ENCODE peak calls at places on chromosome 20, in eight cellular contexts. One of them, this sample, is unnamed.

GRCh38 chr20:38044685-38045084 is 11.1 kb downstream of the RPRD1B start:
- DNase-seq in IMR-90: no peak
- DNase-seq in Caco-2: no peak
- DNase-seq in left ventricle myocardium inferior: no peak
- DNase-seq in fibroblast of lung: no peak
- DNase-seq in CD8-positive, alpha-beta T cell: no peak
- DNase-seq in Peyer's patch: no peak
- DNase-seq in neuronal stem cell: no peak
- DNase-seq in this sample: no peak

GRCh38 chr20:23235173-23236027 is 115.2 kb upstream of the NXT1 start:
- DNase-seq in neuronal stem cell: peak; percentile 60
- DNase-seq in left ventricle myocardium inferior: peak; percentile 68
- DNase-seq in IMR-90: peak; percentile 54
- DNase-seq in CD8-positive, alpha-beta T cell: no peak
- DNase-seq in Caco-2: no peak
- DNase-seq in fibroblast of lung: peak; percentile 41
- DNase-seq in Peyer's patch: no peak
- DNase-seq in this sample: peak; percentile 63

GRCh38 chr20:1773816-1774215 is 116.2 kb upstream of the SIRPG start:
- DNase-seq in IMR-90: no peak
- DNase-seq in Peyer's patch: no peak
- DNase-seq in CD8-positive, alpha-beta T cell: no peak
- DNase-seq in fibroblast of lung: no peak
- DNase-seq in neuronal stem cell: no peak
- DNase-seq in left ventricle myocardium inferior: no peak
- DNase-seq in Caco-2: no peak
- DNase-seq in this sample: no peak

GRCh38 chr20:20214757-20215275 is 153.1 kb upstream of the INSM1 start:
- DNase-seq in Caco-2: no peak
- DNase-seq in fibroblast of lung: no peak
- DNase-seq in CD8-positive, alpha-beta T cell: no peak
- DNase-seq in neuronal stem cell: no peak
- DNase-seq in IMR-90: no peak
- DNase-seq in left ventricle myocardium inferior: no peak
- DNase-seq in Peyer's patch: no peak
- DNase-seq in this sample: no peak

GRCh38 chr20:60749804-60750602 is 502.1 kb upstream of the CDH4 start:
- DNase-seq in IMR-90: no peak
- DNase-seq in fibroblast of lung: no peak
- DNase-seq in Peyer's patch: no peak
- DNase-seq in neuronal stem cell: no peak
- DNase-seq in left ventricle myocardium inferior: no peak
- DNase-seq in CD8-positive, alpha-beta T cell: no peak
- DNase-seq in Caco-2: no peak
- DNase-seq in this sample: no peak

GRCh38 chr20:22523499-22524392 is 60.6 kb downstream of the FOXA2 start:
- DNase-seq in neuronal stem cell: no peak
- DNase-seq in Peyer's patch: no peak
- DNase-seq in Caco-2: peak; percentile 92
- DNase-seq in fibroblast of lung: no peak
- DNase-seq in left ventricle myocardium inferior: no peak
- DNase-seq in CD8-positive, alpha-beta T cell: no peak
- DNase-seq in IMR-90: no peak
- DNase-seq in this sample: no peak

GRCh38 chr20:51402201-51402600 is 140.3 kb downstream of the NFATC2 start:
- DNase-seq in Peyer's patch: no peak
- DNase-seq in CD8-positive, alpha-beta T cell: peak; percentile 22
- DNase-seq in IMR-90: peak; percentile 71
- DNase-seq in Caco-2: no peak
- DNase-seq in neuronal stem cell: no peak
- DNase-seq in left ventricle myocardium inferior: no peak
- DNase-seq in fibroblast of lung: peak; percentile 67
- DNase-seq in this sample: no peak

GRCh38 chr20:2135018-2135417 is 33.4 kb downstream of the STK35 start:
- DNase-seq in neuronal stem cell: no peak
- DNase-seq in fibroblast of lung: peak; percentile 22
- DNase-seq in Peyer's patch: no peak
- DNase-seq in left ventricle myocardium inferior: no peak
- DNase-seq in Caco-2: no peak
- DNase-seq in IMR-90: no peak
- DNase-seq in CD8-positive, alpha-beta T cell: no peak
- DNase-seq in this sample: no peak

GRCh38 chr20:39152126-39152525 is 190.0 kb downstream of the DHX35 start:
- DNase-seq in CD8-positive, alpha-beta T cell: no peak
- DNase-seq in Peyer's patch: no peak
- DNase-seq in fibroblast of lung: no peak
- DNase-seq in neuronal stem cell: no peak
- DNase-seq in IMR-90: no peak
- DNase-seq in left ventricle myocardium inferior: no peak
- DNase-seq in Caco-2: peak; percentile 90
- DNase-seq in this sample: no peak

GRCh38 chr20:44533928-44534327 is 12.1 kb upstream of the SERINC3 start:
- DNase-seq in Caco-2: no peak
- DNase-seq in fibroblast of lung: no peak
- DNase-seq in CD8-positive, alpha-beta T cell: no peak
- DNase-seq in left ventricle myocardium inferior: no peak
- DNase-seq in neuronal stem cell: no peak
- DNase-seq in Peyer's patch: no peak
- DNase-seq in IMR-90: no peak
- DNase-seq in this sample: no peak

GRCh38 chr20:7274870-7275269 is 507.4 kb downstream of the BMP2 start:
- DNase-seq in neuronal stem cell: no peak
- DNase-seq in fibroblast of lung: peak; percentile 3
- DNase-seq in Peyer's patch: no peak
- DNase-seq in IMR-90: no peak
- DNase-seq in Caco-2: no peak
- DNase-seq in left ventricle myocardium inferior: no peak
- DNase-seq in CD8-positive, alpha-beta T cell: no peak
- DNase-seq in this sample: no peak

GRCh38 chr20:37397076-37397953 is 51.4 kb downstream of the SRC start:
- DNase-seq in IMR-90: no peak
- DNase-seq in fibroblast of lung: peak; percentile 28
- DNase-seq in CD8-positive, alpha-beta T cell: no peak
- DNase-seq in neuronal stem cell: no peak
- DNase-seq in Caco-2: peak; percentile 73
- DNase-seq in Peyer's patch: no peak
- DNase-seq in left ventricle myocardium inferior: no peak
- DNase-seq in this sample: no peak

GRCh38 chr20:11838076-11838636 is 79.5 kb upstream of the BTBD3 start:
- DNase-seq in fibroblast of lung: no peak
- DNase-seq in Peyer's patch: no peak
- DNase-seq in left ventricle myocardium inferior: no peak
- DNase-seq in IMR-90: no peak
- DNase-seq in Caco-2: no peak
- DNase-seq in CD8-positive, alpha-beta T cell: no peak
- DNase-seq in neuronal stem cell: no peak
- DNase-seq in this sample: no peak

DNA sequence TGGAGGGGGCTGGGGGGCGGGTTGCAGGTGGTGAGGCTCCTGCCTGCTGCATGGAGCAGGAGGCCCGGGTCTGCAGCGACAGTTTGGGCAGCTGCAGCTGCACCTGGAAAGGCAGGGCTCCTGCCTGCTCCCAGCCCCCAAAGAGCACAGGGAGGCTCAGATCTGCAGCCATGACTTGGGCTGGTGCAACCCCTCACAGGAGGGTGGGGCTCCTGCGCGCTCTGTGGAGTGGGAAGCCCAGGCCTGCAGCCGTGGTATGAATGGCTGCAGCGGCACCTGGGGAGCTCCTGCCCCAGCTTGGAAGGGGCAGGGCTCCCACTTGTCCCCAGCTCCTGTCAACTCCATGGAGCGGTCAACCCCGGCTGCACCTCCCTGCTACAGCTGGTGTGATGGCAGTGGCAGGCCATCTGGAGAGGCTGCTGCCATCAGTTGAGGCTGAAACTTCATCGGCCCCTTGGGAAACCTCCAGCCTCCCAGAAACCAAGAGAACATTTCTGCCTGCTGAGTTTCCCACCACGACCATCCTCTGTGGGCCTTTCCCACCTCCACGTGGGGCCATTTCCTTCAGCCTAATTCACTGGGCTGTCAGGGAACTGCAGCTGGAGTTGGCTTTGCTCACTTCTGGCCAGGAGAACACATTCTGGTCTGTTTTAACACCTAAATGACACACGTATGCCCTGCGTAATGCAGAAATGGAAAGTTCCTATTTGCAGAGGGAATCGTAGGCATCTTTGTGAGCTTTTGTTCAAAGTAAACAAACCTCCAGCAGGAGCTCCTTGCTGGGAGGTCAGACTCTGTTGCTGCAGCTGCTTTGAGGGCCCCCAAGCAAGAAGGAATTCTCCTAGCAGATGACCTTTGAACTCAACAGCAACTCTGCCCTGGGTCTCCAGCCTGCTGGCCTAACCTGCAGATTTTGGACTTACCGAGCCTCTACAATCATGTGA is 429.0 kb downstream of the PREX1 start:
- DNase-seq in neuronal stem cell: peak; percentile 37
- DNase-seq in IMR-90: no peak
- DNase-seq in fibroblast of lung: peak; percentile 7
- DNase-seq in Peyer's patch: no peak
- DNase-seq in CD8-positive, alpha-beta T cell: no peak
- DNase-seq in left ventricle myocardium inferior: no peak
- DNase-seq in Caco-2: peak; percentile 97
- DNase-seq in this sample: no peak
- H3K4me1 ChIP-seq in neuronal stem cell: peaks cover 20% of the 10 kb centered on the region
- H3K4me1 ChIP-seq in IMR-90: no peaks in the 10 kb centered on the region
- H3K4me1 ChIP-seq in fibroblast of lung: no peaks in the 10 kb centered on the region
- H3K4me1 ChIP-seq in Peyer's patch: no peaks in the 10 kb centered on the region
- H3K4me1 ChIP-seq in CD8-positive, alpha-beta T cell: no peaks in the 10 kb centered on the region
- H3K4me1 ChIP-seq in left ventricle myocardium inferior: peaks cover 36% of the 10 kb centered on the region
- H3K4me1 ChIP-seq in Caco-2: peaks cover 54% of the 10 kb centered on the region
- H3K4me1 ChIP-seq in this sample: no peaks in the 10 kb centered on the region

GRCh38 chr20:49277786-49278035 is 146 bp downstream of the ZNFX1 start:
- DNase-seq in left ventricle myocardium inferior: no peak
- DNase-seq in IMR-90: no peak
- DNase-seq in Peyer's patch: no peak
- DNase-seq in neuronal stem cell: no peak
- DNase-seq in CD8-positive, alpha-beta T cell: no peak
- DNase-seq in fibroblast of lung: no peak
- DNase-seq in Caco-2: no peak
- DNase-seq in this sample: no peak
- H3K4me1 ChIP-seq in left ventricle myocardium inferior: peaks cover 87% of the 10 kb centered on the region
- H3K4me1 ChIP-seq in IMR-90: peaks cover 6% of the 10 kb centered on the region
- H3K4me1 ChIP-seq in Peyer's patch: no peaks in the 10 kb centered on the region
- H3K4me1 ChIP-seq in neuronal stem cell: peaks cover 7% of the 10 kb centered on the region
- H3K4me1 ChIP-seq in CD8-positive, alpha-beta T cell: peaks cover 62% of the 10 kb centered on the region
- H3K4me1 ChIP-seq in fibroblast of lung: peaks cover 3% of the 10 kb centered on the region
- H3K4me1 ChIP-seq in Caco-2: peaks cover 38% of the 10 kb centered on the region
- H3K4me1 ChIP-seq in this sample: peaks cover 57% of the 10 kb centered on the region

DNA sequence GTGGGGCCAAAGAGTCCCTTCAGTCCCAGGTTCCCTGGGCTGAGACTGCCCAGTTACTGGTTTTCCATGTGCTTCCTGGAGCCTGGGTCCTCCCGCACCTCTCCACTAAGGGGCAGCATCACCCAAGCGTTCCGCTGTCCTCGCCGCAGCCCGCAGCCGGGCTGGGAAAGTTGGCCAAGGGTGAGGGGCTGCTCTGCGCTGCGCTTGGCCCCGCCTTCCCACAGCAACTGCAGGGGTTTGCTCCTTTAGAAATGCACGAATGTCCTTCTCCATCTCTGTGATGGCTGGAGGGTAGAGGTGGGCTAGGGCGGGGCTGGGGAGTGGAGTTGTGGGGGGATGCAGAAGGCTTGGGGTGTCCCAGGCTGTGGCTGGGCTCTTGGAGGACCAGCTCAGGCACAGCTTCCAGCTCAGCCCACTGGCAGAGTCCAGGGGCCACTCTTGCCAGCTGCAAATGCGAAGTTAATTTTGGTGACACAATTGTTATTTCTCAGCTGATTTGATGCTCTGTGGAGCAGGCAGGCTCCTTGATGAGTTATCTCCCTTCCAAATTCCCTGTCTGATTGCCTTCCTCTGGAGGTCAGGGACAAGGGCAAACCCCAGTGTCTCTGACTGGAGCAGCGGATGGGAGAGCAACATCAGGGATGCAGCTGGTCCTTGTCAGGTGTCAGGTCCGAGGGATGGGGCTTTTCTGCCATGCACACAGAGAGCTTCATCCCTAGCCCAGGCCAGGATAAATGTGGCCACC is 63.2 kb downstream of the NOL4L start:
- DNase-seq in Caco-2: peak; percentile 87
- DNase-seq in neuronal stem cell: peak; percentile 73
- DNase-seq in CD8-positive, alpha-beta T cell: peak; percentile 55
- DNase-seq in left ventricle myocardium inferior: peak; percentile 49
- DNase-seq in IMR-90: peak; percentile 49
- DNase-seq in fibroblast of lung: peak; percentile 33
- DNase-seq in Peyer's patch: peak; percentile 80
- DNase-seq in this sample: peak; percentile 76
- H3K4me1 ChIP-seq in Caco-2: no peaks in the 10 kb centered on the region
- H3K4me1 ChIP-seq in neuronal stem cell: peaks cover 26% of the 10 kb centered on the region
- H3K4me1 ChIP-seq in CD8-positive, alpha-beta T cell: peaks cover 66% of the 10 kb centered on the region
- H3K4me1 ChIP-seq in left ventricle myocardium inferior: peaks cover 53% of the 10 kb centered on the region
- H3K4me1 ChIP-seq in IMR-90: peaks cover 4% of the 10 kb centered on the region
- H3K4me1 ChIP-seq in fibroblast of lung: no peaks in the 10 kb centered on the region
- H3K4me1 ChIP-seq in Peyer's patch: no peaks in the 10 kb centered on the region
- H3K4me1 ChIP-seq in this sample: peaks cover 9% of the 10 kb centered on the region

GRCh38 chr20:34011275-34011674 is 17.6 kb downstream of the RALY start:
- DNase-seq in Caco-2: no peak
- DNase-seq in CD8-positive, alpha-beta T cell: no peak
- DNase-seq in IMR-90: no peak
- DNase-seq in fibroblast of lung: no peak
- DNase-seq in left ventricle myocardium inferior: no peak
- DNase-seq in Peyer's patch: no peak
- DNase-seq in neuronal stem cell: no peak
- DNase-seq in this sample: no peak
- H3K4me1 ChIP-seq in Caco-2: peaks cover 9% of the 10 kb centered on the region
- H3K4me1 ChIP-seq in CD8-positive, alpha-beta T cell: peaks cover 80% of the 10 kb centered on the region
- H3K4me1 ChIP-seq in IMR-90: peaks cover 4% of the 10 kb centered on the region
- H3K4me1 ChIP-seq in fibroblast of lung: no peaks in the 10 kb centered on the region
- H3K4me1 ChIP-seq in left ventricle myocardium inferior: peaks cover 95% of the 10 kb centered on the region
- H3K4me1 ChIP-seq in Peyer's patch: peaks cover 3% of the 10 kb centered on the region
- H3K4me1 ChIP-seq in neuronal stem cell: peaks cover 10% of the 10 kb centered on the region
- H3K4me1 ChIP-seq in this sample: peaks cover 59% of the 10 kb centered on the region

GRCh38 chr20:47417245-47418060 is 61.0 kb upstream of the ZMYND8 start:
- DNase-seq in left ventricle myocardium inferior: no peak
- DNase-seq in IMR-90: no peak
- DNase-seq in CD8-positive, alpha-beta T cell: no peak
- DNase-seq in neuronal stem cell: no peak
- DNase-seq in fibroblast of lung: no peak
- DNase-seq in Caco-2: no peak
- DNase-seq in Peyer's patch: no peak
- DNase-seq in this sample: no peak

GRCh38 chr20:47418061-47418616 is 61.6 kb upstream of the ZMYND8 start:
- DNase-seq in Peyer's patch: no peak
- DNase-seq in fibroblast of lung: no peak
- DNase-seq in Caco-2: peak; percentile 63
- DNase-seq in neuronal stem cell: no peak
- DNase-seq in IMR-90: no peak
- DNase-seq in CD8-positive, alpha-beta T cell: no peak
- DNase-seq in left ventricle myocardium inferior: no peak
- DNase-seq in this sample: no peak

GRCh38 chr20:47411161-47411560 is 54.7 kb upstream of the ZMYND8 start:
- DNase-seq in Caco-2: no peak
- DNase-seq in IMR-90: no peak
- DNase-seq in fibroblast of lung: no peak
- DNase-seq in neuronal stem cell: no peak
- DNase-seq in left ventricle myocardium inferior: peak; percentile 19
- DNase-seq in Peyer's patch: no peak
- DNase-seq in CD8-positive, alpha-beta T cell: no peak
- DNase-seq in this sample: no peak

GRCh38 chr20:47412073-47412472 is 55.6 kb upstream of the ZMYND8 start:
- DNase-seq in Caco-2: no peak
- DNase-seq in neuronal stem cell: no peak
- DNase-seq in fibroblast of lung: no peak
- DNase-seq in CD8-positive, alpha-beta T cell: no peak
- DNase-seq in left ventricle myocardium inferior: no peak
- DNase-seq in Peyer's patch: no peak
- DNase-seq in IMR-90: no peak
- DNase-seq in this sample: no peak

GRCh38 chr20:47413189-47413588 is 56.7 kb upstream of the ZMYND8 start:
- DNase-seq in IMR-90: no peak
- DNase-seq in neuronal stem cell: no peak
- DNase-seq in left ventricle myocardium inferior: no peak
- DNase-seq in Caco-2: no peak
- DNase-seq in Peyer's patch: no peak
- DNase-seq in CD8-positive, alpha-beta T cell: no peak
- DNase-seq in fibroblast of lung: no peak
- DNase-seq in this sample: no peak
- H3K4me1 ChIP-seq in IMR-90: peaks cover under 1% of the 10 kb centered on the region
- H3K4me1 ChIP-seq in neuronal stem cell: no peaks in the 10 kb centered on the region
- H3K4me1 ChIP-seq in left ventricle myocardium inferior: peaks cover 38% of the 10 kb centered on the region
- H3K4me1 ChIP-seq in Caco-2: peaks cover 14% of the 10 kb centered on the region
- H3K4me1 ChIP-seq in Peyer's patch: no peaks in the 10 kb centered on the region
- H3K4me1 ChIP-seq in CD8-positive, alpha-beta T cell: peaks cover 26% of the 10 kb centered on the region
- H3K4me1 ChIP-seq in fibroblast of lung: no peaks in the 10 kb centered on the region
- H3K4me1 ChIP-seq in this sample: peaks cover 7% of the 10 kb centered on the region

This sample was measured in adrenal gland.